ENCODE peak calls at places on chromosomes 1 and 21, in ten cellular contexts. W, R, Y, Z, A, E, U, T, K and J are unnamed samples.

GRCh38 chr1:61797045-61797755 is 54.9 kb downstream of the PATJ start:
- DNase-seq in W (no peak), R (no peak), Y (peak), Z (no peak), A (no peak), E (no peak), U (peak), T (no peak), K (no peak), J (no peak)

GRCh38 chr1:54253480-54253879 is 53.5 kb downstream of the MRPL37 start:
- DNase-seq in W (no peak), R (no peak), Y (peak), Z (no peak), A (no peak), E (no peak), U (peak), T (no peak), K (peak), J (no peak)

GRCh38 chr1:68975534-68975933 is 478.7 kb upstream of the DEPDC1 start:
- DNase-seq in W (no peak), R (no peak), Y (no peak), Z (no peak), A (no peak), E (no peak), U (no peak), T (peak), K (peak), J (no peak)

GRCh38 chr1:111719561-111720239 is 19.5 kb downstream of the INKA2 start:
- DNase-seq in W (no peak), R (no peak), Y (no peak), Z (no peak), A (no peak), E (no peak), U (no peak), T (no peak), K (no peak), J (no peak)

GRCh38 chr1:38826262-38826661 is 33.3 kb downstream of the RRAGC start:
- DNase-seq in W (no peak), R (no peak), Y (no peak), Z (no peak), A (no peak), E (no peak), U (no peak), T (no peak), K (no peak), J (no peak)

GRCh38 chr1:159141584-159142518 is 29.6 kb upstream of the CADM3 start:
- DNase-seq in W (no peak), R (no peak), Y (peak), Z (peak), A (peak), E (peak), U (peak), T (peak), K (peak), J (no peak)

GRCh38 chr1:20494609-20495311 is 8.8 kb upstream of the CAMK2N1 start:
- DNase-seq in W (no peak), R (no peak), Y (peak), Z (no peak), A (no peak), E (no peak), U (peak), T (no peak), K (no peak), J (no peak)

GRCh38 chr1:84037758-84038611 is 39.1 kb upstream of the TTLL7 start:
- DNase-seq in W (no peak), R (no peak), Y (no peak), Z (no peak), A (no peak), E (no peak), U (no peak), T (no peak), K (no peak), J (no peak)

GRCh38 chr1:240122639-240123604 is 31.2 kb downstream of the FMN2 start:
- DNase-seq in W (no peak), R (no peak), Y (peak), Z (no peak), A (peak), E (peak), U (peak), T (peak), K (peak), J (no peak)

GRCh38 chr1:237457573-237457972 is 415.6 kb downstream of the RYR2 start:
- DNase-seq in W (no peak), R (no peak), Y (no peak), Z (no peak), A (no peak), E (no peak), U (no peak), T (no peak), K (no peak), J (no peak)

GRCh38 chr1:19139711-19140110 is 70.4 kb downstream of the UBR4 start:
- DNase-seq in W (no peak), R (no peak), Y (no peak), Z (no peak), A (no peak), E (peak), U (no peak), T (no peak), K (peak), J (no peak)

GRCh38 chr21:44842087-44842486 is 24.2 kb upstream of the SUMO3 start:
- DNase-seq in W (no peak), R (no peak), Y (no peak), Z (no peak), A (no peak), E (no peak), U (no peak), T (no peak), K (no peak), J (no peak)

GRCh38 chr1:40153073-40153770 is 8.0 kb upstream of the RLF start:
- DNase-seq in W (peak), R (no peak), Y (peak), Z (peak), A (no peak), E (no peak), U (peak), T (no peak), K (peak), J (peak)

GRCh38 chr1:18932387-18932786 is 24.1 kb downstream of the IFFO2 start:
- DNase-seq in W (no peak), R (no peak), Y (no peak), Z (no peak), A (no peak), E (no peak), U (peak), T (no peak), K (no peak), J (no peak)

GRCh38 chr1:227776277-227776676 is 39.2 kb upstream of the PRSS38 start:
- DNase-seq in W (no peak), R (no peak), Y (peak), Z (no peak), A (no peak), E (no peak), U (peak), T (no peak), K (no peak), J (no peak)

GRCh38 chr1:155136728-155137127 is 1.1 kb downstream of the SLC50A1 start:
- DNase-seq in W (no peak), R (no peak), Y (no peak), Z (no peak), A (no peak), E (no peak), U (no peak), T (no peak), K (no peak), J (no peak)

GRCh38 chr1:219498666-219499065 is 114.2 kb downstream of the ZC3H11B start:
- DNase-seq in W (no peak), R (no peak), Y (no peak), Z (no peak), A (no peak), E (no peak), U (peak), T (no peak), K (no peak), J (no peak)